ENCODE peak calls at places on chromosomes 4 and X, in nine cellular contexts. I is astrocyte, F is H9, P is transverse colon, A is cardiac muscle cell, O is vagina, S is right cardiac atrium, Q is upper lobe of right lung, W is fibroblast of lung. D is an unnamed sample.

GRCh38 chrX:9438950-9439494 is 25.8 kb upstream of the TBL1X start:
- DNase-seq in F (no peak), I (no peak), O (no peak), Q (no peak), P (no peak), W (peak), S (no peak), A (no peak), D (no peak)

GRCh38 chr4:83392562-83392961 is 57.9 kb upstream of the HPSE start:
- DNase-seq in F (no peak), O (no peak), W (no peak), S (no peak), P (no peak), A (no peak), I (no peak), Q (no peak), D (no peak)

GRCh38 chr4:25258980-25259578 is 25.2 kb downstream of the PI4K2B start:
- DNase-seq in F (no peak), Q (no peak), W (peak), S (no peak), O (no peak), I (peak), A (peak), P (no peak), D (no peak)

GRCh38 chr4:125016892-125017299 is 297.9 kb upstream of the FAT4 start:
- DNase-seq in S (no peak), F (no peak), W (no peak), A (no peak), P (no peak), Q (no peak), O (no peak), I (no peak), D (no peak)

GRCh38 chr4:89492476-89493110 is 185.0 kb upstream of the GPRIN3 start:
- DNase-seq in P (no peak), O (no peak), W (peak), A (peak), I (peak), Q (no peak), F (no peak), S (no peak), D (no peak)

GRCh38 chrX:109943092-109943739 is 59.7 kb upstream of the TMEM164 start:
- DNase-seq in I (peak), S (no peak), W (peak), Q (no peak), P (no peak), A (no peak), O (no peak), F (no peak), D (no peak)

GRCh38 chrX:105464611-105465010 is 244.1 kb upstream of the TEX13A start:
- DNase-seq in A (no peak), S (no peak), F (no peak), P (no peak), I (no peak), W (no peak), Q (no peak), O (no peak), D (no peak)

GRCh38 chr4:151238477-151238876 is 38.5 kb upstream of the PRSS48 start:
- DNase-seq in S (no peak), W (peak), F (no peak), Q (no peak), P (no peak), A (peak), O (no peak), I (peak), D (no peak)

GRCh38 chrX:74325130-74326059 is 21.4 kb downstream of the ZCCHC13 start:
- DNase-seq in S (no peak), F (peak), P (no peak), Q (no peak), W (no peak), O (no peak), A (no peak), I (no peak), D (no peak)

GRCh38 chr4:139913398-139913990 is 240.5 kb downstream of the MAML3 start:
- DNase-seq in S (peak), P (no peak), A (peak), W (peak), F (no peak), O (no peak), Q (no peak), I (peak), D (no peak)

GRCh38 chr4:166972071-166972470 is 262.2 kb downstream of the SPOCK3 start:
- DNase-seq in W (peak), F (no peak), I (peak), O (no peak), P (no peak), A (peak), S (no peak), Q (no peak), D (no peak)

GRCh38 chr4:76059750-76060149 is 14.8 kb upstream of the ART3 start:
- DNase-seq in A (peak), P (no peak), F (no peak), O (no peak), Q (no peak), I (no peak), S (no peak), W (no peak), D (no peak)

GRCh38 chrX:85611926-85612325 is 232.5 kb upstream of the POF1B start:
- DNase-seq in P (no peak), O (no peak), F (no peak), A (peak), Q (no peak), I (peak), W (peak), S (no peak), D (no peak)

GRCh38 chrX:140432328-140433025 is 72.4 kb downstream of the SOX3 start:
- DNase-seq in P (no peak), I (peak), O (no peak), Q (no peak), A (no peak), W (peak), S (peak), F (no peak), D (peak)

GRCh38 chr4:130044788-130045531 is 949.0 kb downstream of the C4orf33 start:
- DNase-seq in W (no peak), I (no peak), A (no peak), F (no peak), O (no peak), P (no peak), S (no peak), Q (no peak), D (no peak)

GRCh38 chrX:39519213-39519544 is 578.6 kb downstream of the BCOR start:
- DNase-seq in Q (no peak), I (peak), P (no peak), F (no peak), S (peak), O (no peak), A (peak), W (peak), D (no peak)

GRCh38 chrX:15816453-15816838 is 26.2 kb downstream of the ZRSR2 start:
- DNase-seq in P (no peak), I (no peak), A (no peak), F (no peak), Q (no peak), O (no peak), S (no peak), W (no peak), D (no peak)

GRCh38 chrX:129932137-129932791 is 26.3 kb downstream of the UTP14A start:
- DNase-seq in W (peak), A (peak), P (peak), Q (peak), F (peak), I (peak), O (peak), S (peak), D (peak)

GRCh38 chr4:88526221-88526815 is 2.7 kb upstream of the PYURF start:
- DNase-seq in P (no peak), I (no peak), Q (no peak), S (no peak), W (peak), F (no peak), O (no peak), A (no peak), D (no peak)

GRCh38 chr4:154908168-154908567 is 127.1 kb downstream of the RBM46 start:
- DNase-seq in P (no peak), W (peak), O (no peak), I (no peak), Q (no peak), S (no peak), A (no peak), F (no peak), D (no peak)

GRCh38 chr4:147981305-147981704 is 249.4 kb downstream of the ARHGAP10 start:
- DNase-seq in O (no peak), W (peak), S (no peak), P (no peak), I (peak), Q (no peak), F (no peak), A (no peak), D (no peak)

GRCh38 chr4:66169341-66169740 is 499.1 kb upstream of the EPHA5 start:
- DNase-seq in F (no peak), W (peak), I (peak), Q (no peak), P (no peak), S (no peak), O (no peak), A (peak), D (no peak)

GRCh38 chrX:22481436-22481835 is 208.7 kb downstream of the CBLL2 start:
- DNase-seq in Q (no peak), S (no peak), W (peak), A (no peak), F (no peak), I (peak), O (no peak), P (no peak), D (no peak)

GRCh38 chr4:102787096-102787867 is 26.5 kb upstream of the MANBA start:
- DNase-seq in P (no peak), S (no peak), O (no peak), I (peak), A (peak), F (no peak), Q (no peak), W (peak), D (no peak)

GRCh38 chrX:48632207-48632606 is 34.9 kb downstream of the WDR13 start:
- DNase-seq in P (no peak), I (no peak), O (no peak), W (no peak), S (no peak), A (no peak), Q (no peak), F (no peak), D (no peak)

GRCh38 chrX:119496521-119496829 is 28.2 kb downstream of the SLC25A5 start:
- DNase-seq in Q (no peak), P (no peak), F (no peak), I (no peak), W (no peak), O (no peak), A (no peak), S (no peak), D (no peak)

GRCh38 chr4:8585721-8586161 is 5.5 kb downstream of the GPR78 start:
- DNase-seq in A (no peak), W (no peak), P (no peak), I (no peak), S (no peak), F (no peak), O (no peak), Q (peak), D (no peak)

GRCh38 chrX:124421898-124422622 is 75.7 kb downstream of the SH2D1A start:
- DNase-seq in O (no peak), F (peak), Q (no peak), S (no peak), P (no peak), W (no peak), I (no peak), A (no peak), D (no peak)

GRCh38 chrX:66014560-66014959 is 25.3 kb downstream of the VSIG4 start:
- DNase-seq in W (no peak), A (no peak), Q (no peak), P (no peak), I (no peak), O (no peak), S (no peak), F (no peak), D (no peak)

GRCh38 chrX:132518401-132518800 is 29.6 kb upstream of the MBNL3 start:
- DNase-seq in S (no peak), W (no peak), O (no peak), Q (no peak), F (no peak), A (no peak), P (no peak), I (no peak), D (no peak)

GRCh38 chrX:132520213-132520612 is 31.4 kb upstream of the MBNL3 start:
- DNase-seq in Q (no peak), S (no peak), A (no peak), P (no peak), O (no peak), F (no peak), I (no peak), W (no peak), D (no peak)

GRCh38 chrX:132520792-132521191 is 32.0 kb upstream of the MBNL3 start:
- DNase-seq in Q (no peak), I (no peak), W (no peak), S (no peak), O (no peak), P (no peak), F (no peak), A (no peak), D (no peak)
- H3K27ac ChIP-seq in Q (no peak), I (no peak), W (no peak), S (no peak), O (no peak), P (no peak), F (no peak), A (no peak), D (no peak)

DNA sequence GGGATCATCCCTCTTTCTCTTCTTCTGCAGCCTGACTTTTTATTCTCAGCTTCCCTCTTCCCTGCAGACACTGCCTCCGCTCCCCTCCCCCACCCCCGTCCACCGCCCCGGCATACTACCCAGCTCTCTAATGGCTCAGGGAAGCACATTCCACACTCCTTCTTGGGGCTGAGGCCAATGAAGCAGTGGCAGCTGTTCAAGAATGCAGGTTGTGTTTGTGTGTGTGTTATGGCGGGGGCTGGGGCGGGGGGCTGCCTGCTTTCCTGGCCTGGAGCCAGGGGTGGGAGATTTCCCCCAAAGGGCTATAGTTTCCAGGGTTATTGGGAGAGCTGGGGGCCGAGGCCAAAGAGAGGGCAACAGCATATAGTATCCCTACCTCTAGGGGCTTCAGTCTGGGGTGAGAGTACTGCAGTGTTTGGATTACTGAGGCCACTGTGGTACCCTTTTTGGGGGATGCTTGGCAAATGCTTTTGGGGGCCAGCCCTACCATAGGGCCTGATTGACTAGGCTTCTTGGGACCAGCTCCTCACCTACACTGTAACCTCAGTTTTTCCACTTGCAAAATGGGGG is 149.5 kb downstream of the EFNB1 start:
- DNase-seq in I (peak), O (peak), Q (no peak), S (peak), A (peak), F (peak), P (no peak), W (peak), D (no peak)
- H3K27ac ChIP-seq in I (no peak), O (no peak), Q (no peak), S (no peak), A (peak), F (no peak), P (no peak), W (no peak), D (no peak)

DNA sequence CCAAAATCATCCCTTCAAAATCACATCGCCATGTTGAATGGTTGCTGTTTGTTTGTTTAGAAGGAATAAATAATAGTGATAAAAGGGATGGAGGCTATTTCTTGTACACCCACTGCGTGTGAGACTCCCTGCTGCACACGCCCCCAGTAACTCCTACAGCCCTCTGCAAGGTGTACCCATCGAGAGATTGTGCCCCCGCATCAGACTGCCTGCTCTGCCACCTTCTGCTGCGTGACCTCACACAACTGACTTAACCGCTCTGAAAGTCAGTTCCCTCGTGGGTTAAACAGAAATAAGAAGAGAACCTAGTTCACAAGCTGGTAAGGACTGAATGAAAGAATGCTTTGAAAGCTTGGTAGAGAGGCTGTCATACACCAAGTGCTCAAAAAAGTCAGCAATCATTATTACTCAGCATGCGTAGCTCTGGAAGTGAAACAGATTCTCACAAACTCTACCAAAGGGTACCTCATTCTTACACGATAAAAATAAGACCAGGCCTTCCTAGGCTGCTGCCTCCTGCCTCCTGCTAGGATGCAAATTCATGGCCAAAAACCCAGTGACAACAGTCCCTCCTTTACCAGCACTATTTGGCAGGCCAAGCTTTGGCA is 147.1 kb downstream of the CPEB2 start:
- DNase-seq in I (peak), O (no peak), W (peak), A (no peak), P (no peak), S (no peak), Q (no peak), F (no peak), D (no peak)
- H3K27ac ChIP-seq in I (peak), O (peak), W (peak), A (peak), P (no peak), S (peak), Q (no peak), F (no peak), D (peak)

DNA sequence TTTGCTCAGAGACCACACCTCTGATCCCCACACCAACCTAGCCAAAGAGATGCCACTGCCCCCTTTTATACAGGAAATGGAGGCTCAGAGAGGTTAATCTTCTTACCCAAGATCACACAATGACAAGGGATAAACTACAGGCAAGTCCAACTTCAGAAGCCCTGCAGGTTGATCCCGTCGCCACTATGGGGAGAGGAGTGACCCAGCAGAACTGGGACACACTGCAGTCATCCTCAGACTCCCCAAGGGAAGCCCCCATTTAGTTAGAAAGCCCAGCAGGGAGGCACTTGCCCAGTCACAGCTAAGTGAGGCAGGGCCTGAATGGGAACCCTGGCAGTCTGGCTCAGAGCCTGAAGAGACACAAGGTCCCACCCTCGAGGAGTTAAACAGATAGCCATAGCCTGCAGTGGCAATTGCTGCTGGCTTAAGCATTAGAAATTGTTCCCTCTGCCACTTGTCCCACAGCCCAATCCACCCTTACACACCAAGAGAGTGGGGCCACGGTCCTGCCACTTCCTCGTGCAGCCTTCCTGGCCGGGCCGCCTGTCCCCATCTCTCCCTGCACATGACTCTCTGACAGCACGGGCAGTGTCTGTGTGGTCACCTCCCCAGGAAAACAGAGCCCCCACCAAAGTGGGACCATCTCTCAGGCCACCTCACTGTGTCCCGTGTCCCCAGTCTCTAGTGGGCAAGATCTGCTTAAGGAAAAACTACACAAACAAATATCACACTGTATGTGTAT is 2.7 kb downstream of the JAKMIP1 start:
- DNase-seq in I (no peak), W (no peak), P (no peak), Q (no peak), O (no peak), S (no peak), F (no peak), A (no peak), D (no peak)
- H3K27ac ChIP-seq in I (no peak), W (no peak), P (no peak), Q (no peak), O (no peak), S (no peak), F (no peak), A (no peak), D (no peak)

D was measured in coronary artery.